ENCODE peak calls at places on chromosomes 4 and X, in four cellular contexts. I, M, T and Y are unnamed samples.

GRCh38 chr4:160299608-160300007 is 1196.7 kb downstream of the RAPGEF2 start:
- DNase-seq in I (no peak), T (peak; percentile 86), M (no peak), Y (no peak)

GRCh38 chr4:188242041-188242440 is 102.8 kb downstream of the TRIML1 start:
- DNase-seq in I (no peak), T (no peak), M (no peak), Y (no peak)

GRCh38 chrX:153766098-153766817 is 2.2 kb downstream of the PLXNB3 start:
- DNase-seq in M (peak; percentile 58), T (peak; percentile 28), I (peak; percentile 13), Y (peak; percentile 40)

GRCh38 chr4:103415801-103416200 is 217.7 kb upstream of the CENPE start:
- DNase-seq in T (no peak), M (no peak), I (no peak), Y (no peak)

GRCh38 chrX:154125356-154126040 is 18.5 kb upstream of the OPN1LW start:
- DNase-seq in T (no peak), I (no peak), M (no peak), Y (no peak)

GRCh38 chr4:40192286-40193017 is 4.4 kb upstream of the RHOH start:
- DNase-seq in M (no peak), T (peak; percentile 30), I (no peak), Y (no peak)

GRCh38 chrX:111376897-111377601 is 34.9 kb downstream of the DCX start:
- DNase-seq in M (no peak), I (peak; percentile 29), T (no peak), Y (no peak)

GRCh38 chr4:137659431-137659830 is 127.1 kb upstream of the PCDH18 start:
- DNase-seq in M (no peak), I (no peak), T (no peak), Y (no peak)

GRCh38 chr4:57131849-57132745 is 21.9 kb upstream of the IGFBP7 start:
- DNase-seq in I (peak; percentile 11), M (peak; percentile 90), T (no peak), Y (no peak)

GRCh38 chr4:25081866-25082471 is 51.2 kb upstream of the LGI2 start:
- DNase-seq in I (peak; percentile 82), M (no peak), T (no peak), Y (no peak)

GRCh38 chrX:50125480-50125879 is 75.3 kb downstream of the AKAP4 start:
- DNase-seq in T (no peak), M (no peak), I (no peak), Y (no peak)

GRCh38 chrX:97968376-97969104 is 1084.8 kb downstream of the RPA4 start:
- DNase-seq in M (no peak), I (no peak), T (no peak), Y (no peak)

GRCh38 chr4:108359130-108359709 is 190.5 kb upstream of the LEF1 start:
- DNase-seq in T (no peak), I (no peak), M (no peak), Y (no peak)

GRCh38 chrX:154048398-154048797 is 28.7 kb upstream of the IRAK1 start:
- DNase-seq in I (no peak), M (no peak), T (no peak), Y (no peak)

GRCh38 chr4:174387721-174388120 is 104.0 kb downstream of the CEP44 start:
- DNase-seq in I (no peak), T (no peak), M (no peak), Y (no peak)

GRCh38 chrX:95718746-95719145 is 965.9 kb upstream of the DIAPH2 start:
- DNase-seq in T (no peak), I (no peak), M (no peak), Y (no peak)

GRCh38 chr4:156228706-156229105 is 275.0 kb upstream of the CTSO start:
- DNase-seq in T (no peak), M (no peak), I (no peak), Y (no peak)

GRCh38 chr4:108571027-108571569 is 49.3 kb upstream of the RPL34 start:
- DNase-seq in M (no peak), T (no peak), I (no peak), Y (no peak)

GRCh38 chr4:37555324-37555723 is 130.9 kb downstream of the RELL1 start:
- DNase-seq in I (no peak), T (no peak), M (no peak), Y (no peak)

GRCh38 chrX:86148024-86148511 is at the start of gene DACH2:
- DNase-seq in I (peak; percentile 90), T (peak; percentile 63), M (peak; percentile 47), Y (peak; percentile 80)

GRCh38 chrX:38805294-38806053 is 4.2 kb downstream of the MID1IP1 start:
- DNase-seq in M (peak; percentile 72), T (peak; percentile 71), I (peak; percentile 70), Y (peak; percentile 69)

GRCh38 chr4:181775298-181775697 is 467.9 kb upstream of the TENM3 start:
- DNase-seq in M (no peak), T (no peak), I (no peak), Y (no peak)

GRCh38 chr4:8459867-8460453 is 19.4 kb downstream of the TRMT44 start:
- DNase-seq in M (no peak), T (no peak), I (no peak), Y (no peak)

GRCh38 chr4:8648296-8648695 is 55.7 kb downstream of the CPZ start:
- DNase-seq in T (no peak), M (no peak), I (no peak), Y (no peak)

DNA sequence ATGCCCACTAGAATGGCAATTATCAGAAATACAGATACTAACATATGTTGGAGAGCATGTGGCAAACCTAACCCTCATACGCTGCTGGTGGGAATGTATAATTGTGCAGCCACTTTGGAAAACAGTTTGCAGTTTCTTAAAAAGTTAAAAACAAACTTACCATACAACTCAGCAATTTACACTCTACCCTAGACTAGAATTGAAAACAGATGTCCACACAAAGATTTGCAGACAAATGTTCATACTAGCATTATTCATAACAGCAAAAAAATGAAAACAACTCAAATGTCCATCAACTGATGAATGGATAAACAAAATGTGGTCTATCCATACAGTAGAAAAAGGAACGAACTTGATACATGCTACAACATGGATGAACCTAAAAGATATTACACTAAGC is 64.4 kb downstream of the SLC9A7 start:
- DNase-seq in T (no peak), M (no peak), I (no peak), Y (no peak)
- H3K4me3 ChIP-seq in T (no peak overlapping the region), M (no peak overlapping the region), I (no peak overlapping the region), Y (no peak overlapping the region)

DNA sequence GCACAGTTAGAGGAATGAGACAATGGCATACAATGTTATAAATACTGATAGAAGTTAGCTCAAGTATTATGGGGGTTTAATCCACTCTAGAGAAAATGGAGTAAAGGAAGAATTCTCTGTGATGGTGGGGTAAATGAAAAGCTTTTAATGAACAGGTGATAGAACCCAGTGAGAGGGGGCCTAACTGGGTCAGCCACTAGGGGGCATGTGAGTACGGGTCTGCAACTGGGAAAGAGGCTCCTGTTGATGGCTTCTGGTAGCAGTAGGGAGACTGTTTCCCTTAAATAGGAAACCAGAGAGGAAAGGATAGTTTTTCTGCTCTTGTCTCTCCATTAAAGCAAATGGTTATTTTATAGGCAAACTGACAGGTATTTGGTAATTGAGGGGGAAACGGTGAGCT is 132.8 kb upstream of the GPR101 start:
- DNase-seq in I (peak; percentile 15), M (no peak), T (peak; percentile 37), Y (no peak)
- TF ChIP-seq CTCF in I (no peak), M (no peak), T (peak; percentile 77), Y (no peak)

DNA sequence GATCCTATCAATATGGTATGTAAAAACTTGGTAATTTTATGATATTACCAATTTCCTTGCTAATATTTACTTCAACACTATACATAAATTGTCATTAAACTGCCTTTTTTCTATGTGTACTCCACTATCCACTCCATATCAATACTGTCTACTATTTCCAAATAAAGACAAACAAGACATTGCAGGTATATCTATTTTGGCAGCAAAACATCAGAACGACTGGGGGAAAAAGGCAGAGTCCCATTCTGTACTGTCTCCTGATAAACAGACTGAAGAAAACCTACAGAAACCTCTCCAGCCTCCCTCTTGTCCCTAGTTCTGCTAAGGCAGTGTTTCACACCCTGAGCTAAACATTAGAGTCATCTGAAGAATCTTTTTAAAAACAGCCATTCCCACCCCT is 96.6 kb downstream of the ATRX start:
- DNase-seq in T (no peak), I (no peak), M (no peak), Y (no peak)
- H3K36me3 ChIP-seq in T (peaks cover 15% of the 10 kb centered on the region), I (no peaks in the 10 kb centered on the region), M (no peaks in the 10 kb centered on the region), Y (no peaks in the 10 kb centered on the region)

GRCh38 chr4:76420901-76421581 is at the start of gene CCDC158:
- DNase-seq in M (no peak), T (no peak), I (no peak), Y (peak; percentile 27)
- H3K4me3 ChIP-seq in M (no peak within 1 kb of the TSS), T (no peak within 1 kb of the TSS), I (no peak within 1 kb of the TSS), Y (peak within 1 kb of the TSS; percentile 15)

GRCh38 chr4:139562839-139563238 is 6.8 kb upstream of the SETD7 start:
- DNase-seq in T (no peak), M (no peak), I (no peak), Y (no peak)

GRCh38 chr4:139563515-139563914 is 7.5 kb upstream of the SETD7 start:
- DNase-seq in M (no peak), I (no peak), T (no peak), Y (no peak)

GRCh38 chr4:139562067-139562684 is 6.2 kb upstream of the SETD7 start:
- DNase-seq in T (no peak), M (no peak), I (no peak), Y (no peak)

GRCh38 chr4:139568206-139568969 is 12.4 kb upstream of the SETD7 start:
- DNase-seq in I (no peak), M (no peak), T (no peak), Y (no peak)

DNA sequence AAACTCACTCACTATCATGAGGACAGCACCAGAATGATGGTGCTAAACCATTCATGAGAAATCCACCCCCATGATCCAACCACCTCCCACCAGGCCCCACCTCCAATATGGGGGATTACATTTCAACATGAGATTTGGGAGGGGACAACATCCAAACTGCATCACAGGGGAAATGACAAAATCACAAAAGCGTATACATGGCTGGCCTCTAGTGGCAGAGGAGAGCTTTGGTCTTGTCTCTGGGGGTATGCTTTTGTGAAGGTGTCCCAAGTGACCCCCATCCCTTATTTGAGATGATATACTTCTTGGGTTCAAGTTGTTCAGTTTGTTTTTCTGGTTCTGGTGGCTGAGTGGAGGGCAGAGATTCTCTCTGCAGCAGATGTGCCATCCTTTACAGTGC is 8.5 kb upstream of the SETD7 start:
- DNase-seq in T (peak; percentile 35), M (no peak), I (no peak), Y (no peak)
- TF ChIP-seq CTCF in T (peak; percentile 39), M (peak; percentile 12), I (peak; percentile 7), Y (no peak)